ENCODE peak calls at places on chromosomes 12 and 14, in nine cellular contexts. G is Panc1; N is fibroblast of lung; K is colonic mucosa; F is cardiac muscle cell; D is lower lobe of right lung; E is neural progenitor cell; J is heart left ventricle; O is CD4-positive, CD25-positive, alpha-beta regulatory T cell. H is an unnamed sample.

GRCh38 chr12:121423682-121424631 is 24.0 kb downstream of the RNF34 start:
- DNase-seq in E (no peak), J (peak; percentile 66), K (no peak), G (no peak), O (no peak), D (no peak), F (no peak), N (no peak), H (no peak)

GRCh38 chr12:122333142-122334087 is 67.1 kb upstream of the VPS33A start:
- DNase-seq in E (no peak), K (no peak), F (peak; percentile 57), O (no peak), N (no peak), J (no peak), G (no peak), D (no peak), H (no peak)

GRCh38 chr14:59189281-59189821 is 884 bp downstream of the DAAM1 start:
- DNase-seq in E (peak; percentile 61), J (peak; percentile 69), N (peak; percentile 27), D (peak; percentile 51), K (peak; percentile 42), O (no peak), G (no peak), F (peak; percentile 33), H (no peak)

GRCh38 chr12:10636611-10637010 is 23.2 kb upstream of the MAGOHB start:
- DNase-seq in O (no peak), K (peak; percentile 57), G (no peak), J (no peak), E (no peak), D (no peak), N (no peak), F (no peak), H (no peak)

GRCh38 chr14:37565550-37565949 is 29.5 kb downstream of the FOXA1 start:
- DNase-seq in G (no peak), K (no peak), O (no peak), F (no peak), J (no peak), E (peak; percentile 35), N (no peak), D (no peak), H (no peak)

GRCh38 chr14:20684662-20685456 is 499 bp downstream of the RNASE4 start:
- DNase-seq in G (no peak), K (peak; percentile 71), N (peak; percentile 70), E (peak; percentile 29), D (no peak), O (no peak), J (no peak), F (peak; percentile 75), H (no peak)

GRCh38 chr14:103293465-103293864 is 40.6 kb upstream of the EIF5 start:
- DNase-seq in J (no peak), F (no peak), E (no peak), O (no peak), D (no peak), G (no peak), K (no peak), N (no peak), H (no peak)

GRCh38 chr14:36505892-36506731 is 13.9 kb downstream of the NKX2-1 start:
- DNase-seq in F (no peak), N (no peak), G (no peak), K (no peak), J (no peak), D (peak; percentile 69), O (no peak), E (peak; percentile 82), H (no peak)

GRCh38 chr14:26377150-26377549 is 220.7 kb downstream of the NOVA1 start:
- DNase-seq in K (no peak), G (no peak), J (no peak), F (no peak), E (no peak), O (no peak), N (no peak), D (no peak), H (no peak)

GRCh38 chr12:103697912-103698751 is 111.1 kb downstream of the STAB2 start:
- DNase-seq in E (no peak), N (no peak), F (no peak), O (no peak), G (no peak), J (no peak), D (no peak), K (no peak), H (no peak)

DNA sequence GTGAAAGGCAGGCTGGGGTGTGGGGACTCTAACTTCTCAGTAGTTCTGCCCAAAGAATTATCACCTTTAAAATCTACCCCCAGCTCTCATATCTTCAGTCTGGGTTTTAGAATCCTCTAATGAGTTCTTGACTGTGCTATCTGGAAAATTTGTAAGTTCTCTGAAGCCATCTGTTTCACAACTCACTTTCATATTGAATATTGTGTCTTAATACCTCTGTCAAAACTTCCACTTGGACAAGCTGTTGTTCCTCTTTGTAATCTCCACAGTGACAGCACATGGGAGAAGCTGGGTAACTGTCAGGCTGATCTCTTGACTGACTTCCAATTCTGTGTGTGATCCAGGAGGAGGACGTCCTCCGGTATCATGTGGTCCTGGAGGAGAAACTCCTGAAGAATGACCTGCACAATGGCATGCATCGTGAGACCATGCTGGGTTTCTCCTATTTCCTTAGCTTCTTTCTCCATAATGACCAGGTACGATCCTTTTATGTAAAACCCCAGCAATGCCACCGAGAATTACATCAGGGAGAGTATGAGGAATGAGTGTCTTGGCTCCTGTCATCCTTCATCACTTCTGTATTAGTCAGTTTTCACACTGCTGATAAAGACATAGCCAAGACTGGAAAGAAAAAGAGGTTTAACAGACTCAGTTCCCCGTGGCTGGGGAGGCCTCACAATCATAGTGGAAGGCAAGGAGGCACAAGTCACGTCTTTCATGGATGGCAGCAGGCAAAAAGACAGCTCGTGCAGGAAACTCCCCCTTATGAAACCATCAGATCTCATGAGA is 111.9 kb downstream of the STAB2 start:
- DNase-seq in F (peak; percentile 39), J (no peak), K (no peak), D (no peak), G (no peak), E (no peak), O (no peak), N (peak; percentile 6), H (no peak)
- H3K27ac ChIP-seq in F (no peak overlapping the region), J (no peak overlapping the region), K (no peak overlapping the region), D (no peak overlapping the region), G (no peak overlapping the region), E (no peak overlapping the region), O (no peak overlapping the region), N (no peak overlapping the region), H (no peak overlapping the region)

GRCh38 chr14:52352546-52352945 is 38.4 kb downstream of the PTGER2 start:
- DNase-seq in J (no peak), F (no peak), K (no peak), N (no peak), G (no peak), O (no peak), D (no peak), E (no peak), H (peak; percentile 16)

GRCh38 chr14:52355526-52355925 is 41.4 kb downstream of the PTGER2 start:
- DNase-seq in F (no peak), J (no peak), E (no peak), K (no peak), O (no peak), N (no peak), D (no peak), G (no peak), H (no peak)

GRCh38 chr14:52356025-52356424 is 41.9 kb downstream of the PTGER2 start:
- DNase-seq in D (no peak), E (no peak), O (no peak), G (no peak), J (no peak), K (peak; percentile 80), N (peak; percentile 20), F (no peak), H (no peak)

GRCh38 chr14:52355016-52355430 is 40.9 kb downstream of the PTGER2 start:
- DNase-seq in D (no peak), G (peak; percentile 73), J (no peak), K (no peak), E (peak; percentile 14), F (peak; percentile 95), O (no peak), N (peak; percentile 98), H (peak; percentile 85)

GRCh38 chr14:52354257-52354656 is 40.1 kb downstream of the PTGER2 start:
- DNase-seq in O (no peak), E (no peak), N (peak; percentile 16), K (no peak), F (no peak), J (no peak), D (no peak), G (no peak), H (no peak)
- H3K4me1 ChIP-seq in O (peaks cover 57% of the 10 kb centered on the region), E (peaks cover 4% of the 10 kb centered on the region), N (peaks cover 30% of the 10 kb centered on the region), K (peaks cover 8% of the 10 kb centered on the region), F (peaks cover 5% of the 10 kb centered on the region), J (peaks cover 31% of the 10 kb centered on the region), D (peaks cover 18% of the 10 kb centered on the region), G (no peaks in the 10 kb centered on the region), H (peaks cover 59% of the 10 kb centered on the region)

GRCh38 chr14:61560323-61560722 is 135.0 kb upstream of the HIF1A start:
- DNase-seq in K (no peak), G (no peak), O (no peak), N (no peak), D (no peak), F (peak; percentile 64), E (no peak), J (no peak), H (peak; percentile 54)

GRCh38 chr14:61561144-61561543 is 134.2 kb upstream of the HIF1A start:
- DNase-seq in J (no peak), G (no peak), D (no peak), O (no peak), N (peak; percentile 70), F (peak; percentile 89), K (no peak), E (peak; percentile 11), H (peak; percentile 75)

GRCh38 chr14:61563162-61563511 is 132.2 kb upstream of the HIF1A start:
- DNase-seq in J (no peak), K (no peak), O (no peak), N (no peak), G (no peak), E (no peak), D (no peak), F (no peak), H (no peak)

GRCh38 chr14:61562321-61563161 is 132.8 kb upstream of the HIF1A start:
- DNase-seq in J (no peak), N (peak; percentile 100), O (no peak), D (no peak), E (no peak), F (peak; percentile 97), K (no peak), G (no peak), H (peak; percentile 90)

GRCh38 chr14:61561657-61562276 is 133.5 kb upstream of the HIF1A start:
- DNase-seq in G (no peak), E (no peak), K (peak; percentile 81), D (peak; percentile 66), O (no peak), N (peak; percentile 100), F (peak; percentile 99), J (peak; percentile 73), H (peak; percentile 95)
- H3K27ac ChIP-seq in G (peak overlapping the region; percentile 53), E (no peak overlapping the region), K (peak overlapping the region; percentile 87), D (peak overlapping the region; percentile 78), O (no peak overlapping the region), N (peak overlapping the region; percentile 98), F (peak overlapping the region; percentile 89), J (peak overlapping the region; percentile 57), H (peak overlapping the region; percentile 98)

GRCh38 chr12:53220857-53221202 is 11.2 kb downstream of the RARG start:
- DNase-seq in D (peak; percentile 97), F (peak; percentile 98), O (peak; percentile 73), K (peak; percentile 94), G (no peak), J (peak; percentile 95), N (peak; percentile 96), E (peak; percentile 98), H (peak; percentile 94)
- H3K4me1 ChIP-seq in D (peaks cover 78% of the 10 kb centered on the region), F (peaks cover 53% of the 10 kb centered on the region), O (peaks cover 71% of the 10 kb centered on the region), K (peaks cover 22% of the 10 kb centered on the region), G (peaks cover 61% of the 10 kb centered on the region), J (peaks cover 78% of the 10 kb centered on the region), N (peaks cover 43% of the 10 kb centered on the region), E (peaks cover 75% of the 10 kb centered on the region), H (peaks cover 49% of the 10 kb centered on the region)